ENCODE peak calls at places on chromosomes 12 and 14, in seven cellular contexts. One of them, this sample, is unnamed.

GRCh38 chr12:27331299-27331926 is 1.2 kb upstream of the BMAL2 start:
- DNase-seq in GM23338: no peak
- DNase-seq in PC-3: peak; percentile 99
- DNase-seq in neural progenitor cell: no peak
- DNase-seq in SK-N-SH: no peak
- DNase-seq in GM23248: peak; percentile 93
- DNase-seq in HCT116: peak; percentile 66
- DNase-seq in this sample: no peak

GRCh38 chr14:40119321-40119720 is 687.1 kb upstream of the FBXO33 start:
- DNase-seq in SK-N-SH: no peak
- DNase-seq in HCT116: no peak
- DNase-seq in GM23338: no peak
- DNase-seq in neural progenitor cell: no peak
- DNase-seq in GM23248: peak; percentile 31
- DNase-seq in PC-3: peak; percentile 61
- DNase-seq in this sample: no peak

GRCh38 chr14:65356327-65356836 is 56.1 kb upstream of the FUT8 start:
- DNase-seq in GM23248: peak; percentile 95
- DNase-seq in PC-3: peak; percentile 100
- DNase-seq in neural progenitor cell: no peak
- DNase-seq in SK-N-SH: no peak
- DNase-seq in GM23338: peak; percentile 21
- DNase-seq in HCT116: peak; percentile 98
- DNase-seq in this sample: peak; percentile 54

GRCh38 chr12:75944097-75944904 is 87.3 kb downstream of the PHLDA1 start:
- DNase-seq in neural progenitor cell: no peak
- DNase-seq in SK-N-SH: no peak
- DNase-seq in GM23338: peak; percentile 71
- DNase-seq in PC-3: peak; percentile 96
- DNase-seq in HCT116: peak; percentile 84
- DNase-seq in GM23248: peak; percentile 90
- DNase-seq in this sample: peak; percentile 41

GRCh38 chr14:98195256-98195655 is 1076.7 kb downstream of the BCL11B start:
- DNase-seq in neural progenitor cell: no peak
- DNase-seq in GM23338: no peak
- DNase-seq in PC-3: no peak
- DNase-seq in GM23248: no peak
- DNase-seq in SK-N-SH: no peak
- DNase-seq in HCT116: no peak
- DNase-seq in this sample: no peak

GRCh38 chr12:75877588-75878381 is 153.8 kb downstream of the PHLDA1 start:
- DNase-seq in GM23248: peak; percentile 7
- DNase-seq in HCT116: no peak
- DNase-seq in PC-3: no peak
- DNase-seq in SK-N-SH: no peak
- DNase-seq in neural progenitor cell: no peak
- DNase-seq in GM23338: no peak
- DNase-seq in this sample: no peak

GRCh38 chr14:62692490-62693106 is 352.7 kb downstream of the KCNH5 start:
- DNase-seq in PC-3: no peak
- DNase-seq in neural progenitor cell: no peak
- DNase-seq in GM23338: no peak
- DNase-seq in GM23248: no peak
- DNase-seq in SK-N-SH: no peak
- DNase-seq in HCT116: no peak
- DNase-seq in this sample: no peak

GRCh38 chr12:108635997-108636808 is 2.5 kb upstream of the SELPLG start:
- DNase-seq in GM23338: no peak
- DNase-seq in PC-3: no peak
- DNase-seq in GM23248: no peak
- DNase-seq in HCT116: no peak
- DNase-seq in SK-N-SH: no peak
- DNase-seq in neural progenitor cell: no peak
- DNase-seq in this sample: peak; percentile 74

GRCh38 chr12:49546481-49546880 is 7.7 kb downstream of the KCNH3 start:
- DNase-seq in GM23338: no peak
- DNase-seq in SK-N-SH: peak; percentile 21
- DNase-seq in HCT116: no peak
- DNase-seq in GM23248: no peak
- DNase-seq in PC-3: no peak
- DNase-seq in neural progenitor cell: no peak
- DNase-seq in this sample: no peak

GRCh38 chr12:58583541-58583940 is 336.8 kb downstream of the LRIG3 start:
- DNase-seq in GM23248: peak; percentile 72
- DNase-seq in PC-3: peak; percentile 26
- DNase-seq in neural progenitor cell: peak; percentile 62
- DNase-seq in SK-N-SH: no peak
- DNase-seq in HCT116: no peak
- DNase-seq in GM23338: no peak
- DNase-seq in this sample: no peak

GRCh38 chr14:32708134-32708533 is 230.5 kb upstream of the NPAS3 start:
- DNase-seq in PC-3: no peak
- DNase-seq in HCT116: no peak
- DNase-seq in neural progenitor cell: no peak
- DNase-seq in SK-N-SH: no peak
- DNase-seq in GM23338: no peak
- DNase-seq in GM23248: no peak
- DNase-seq in this sample: no peak

GRCh38 chr14:89621009-89621421 is 204.0 kb upstream of the FOXN3 start:
- DNase-seq in GM23248: no peak
- DNase-seq in GM23338: no peak
- DNase-seq in HCT116: no peak
- DNase-seq in neural progenitor cell: no peak
- DNase-seq in SK-N-SH: no peak
- DNase-seq in PC-3: no peak
- DNase-seq in this sample: peak; percentile 36

GRCh38 chr12:27777141-27777540 is 2.9 kb upstream of the KLHL42 start:
- DNase-seq in SK-N-SH: no peak
- DNase-seq in PC-3: no peak
- DNase-seq in HCT116: no peak
- DNase-seq in GM23338: no peak
- DNase-seq in GM23248: no peak
- DNase-seq in neural progenitor cell: no peak
- DNase-seq in this sample: no peak

GRCh38 chr12:85405781-85406522 is 125.9 kb downstream of the ALX1 start:
- DNase-seq in PC-3: no peak
- DNase-seq in GM23338: no peak
- DNase-seq in HCT116: no peak
- DNase-seq in SK-N-SH: no peak
- DNase-seq in neural progenitor cell: peak; percentile 52
- DNase-seq in GM23248: peak; percentile 58
- DNase-seq in this sample: no peak

GRCh38 chr12:4293942-4294505 is 20.5 kb downstream of the CCND2 start:
- DNase-seq in SK-N-SH: no peak
- DNase-seq in GM23338: no peak
- DNase-seq in GM23248: no peak
- DNase-seq in neural progenitor cell: peak; percentile 72
- DNase-seq in HCT116: no peak
- DNase-seq in PC-3: no peak
- DNase-seq in this sample: no peak

GRCh38 chr12:48157889-48158370 is 615 bp upstream of the ASB8 start:
- DNase-seq in GM23248: no peak
- DNase-seq in PC-3: no peak
- DNase-seq in HCT116: no peak
- DNase-seq in neural progenitor cell: no peak
- DNase-seq in GM23338: no peak
- DNase-seq in SK-N-SH: no peak
- DNase-seq in this sample: peak; percentile 19

GRCh38 chr12:70719672-70720420 is 82.6 kb upstream of the PTPRB start:
- DNase-seq in neural progenitor cell: peak; percentile 80
- DNase-seq in GM23338: peak; percentile 75
- DNase-seq in PC-3: peak; percentile 46
- DNase-seq in GM23248: peak; percentile 64
- DNase-seq in HCT116: no peak
- DNase-seq in SK-N-SH: peak; percentile 48
- DNase-seq in this sample: peak; percentile 45

GRCh38 chr14:51538973-51539372 is 112.7 kb upstream of the FRMD6 start:
- DNase-seq in HCT116: no peak
- DNase-seq in GM23248: no peak
- DNase-seq in PC-3: no peak
- DNase-seq in neural progenitor cell: no peak
- DNase-seq in GM23338: no peak
- DNase-seq in SK-N-SH: no peak
- DNase-seq in this sample: no peak

GRCh38 chr14:51544426-51544825 is 107.3 kb upstream of the FRMD6 start:
- DNase-seq in PC-3: no peak
- DNase-seq in GM23248: no peak
- DNase-seq in GM23338: no peak
- DNase-seq in HCT116: no peak
- DNase-seq in neural progenitor cell: no peak
- DNase-seq in SK-N-SH: no peak
- DNase-seq in this sample: no peak

GRCh38 chr14:51539571-51540037 is 112.1 kb upstream of the FRMD6 start:
- DNase-seq in neural progenitor cell: no peak
- DNase-seq in HCT116: no peak
- DNase-seq in GM23338: peak; percentile 47
- DNase-seq in GM23248: peak; percentile 87
- DNase-seq in SK-N-SH: no peak
- DNase-seq in PC-3: peak; percentile 99
- DNase-seq in this sample: no peak

GRCh38 chr14:51544901-51545300 is 106.8 kb upstream of the FRMD6 start:
- DNase-seq in GM23338: no peak
- DNase-seq in SK-N-SH: no peak
- DNase-seq in HCT116: no peak
- DNase-seq in neural progenitor cell: no peak
- DNase-seq in PC-3: no peak
- DNase-seq in GM23248: no peak
- DNase-seq in this sample: no peak

DNA sequence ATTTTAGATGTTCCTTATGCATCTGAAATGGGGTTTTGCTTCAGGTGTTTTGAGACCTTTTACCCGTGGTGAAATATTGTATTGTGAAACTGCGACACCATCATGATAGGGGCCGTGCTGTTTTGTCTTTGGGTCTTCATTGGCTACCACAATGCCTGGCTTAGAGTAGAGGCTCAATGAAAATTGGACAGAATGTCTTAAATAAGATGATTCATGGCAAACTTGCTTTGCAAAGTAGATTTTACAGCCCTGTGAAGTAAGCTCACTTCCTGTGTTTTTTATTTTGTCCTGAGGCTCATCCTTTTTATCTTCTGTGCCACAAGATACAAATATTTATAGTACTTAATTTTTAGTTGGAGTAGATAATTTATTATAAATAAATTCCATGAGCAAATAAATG is 111.3 kb upstream of the FRMD6 start:
- DNase-seq in neural progenitor cell: no peak
- DNase-seq in HCT116: no peak
- DNase-seq in GM23338: no peak
- DNase-seq in GM23248: peak; percentile 77
- DNase-seq in PC-3: peak; percentile 92
- DNase-seq in SK-N-SH: no peak
- DNase-seq in this sample: no peak
- H2AFZ ChIP-seq in neural progenitor cell: no peak overlapping the region
- H2AFZ ChIP-seq in HCT116: no peak overlapping the region
- H2AFZ ChIP-seq in GM23338: no peak overlapping the region
- H2AFZ ChIP-seq in GM23248: no peak overlapping the region
- H2AFZ ChIP-seq in PC-3: no peak overlapping the region
- H2AFZ ChIP-seq in SK-N-SH: no peak overlapping the region
- H2AFZ ChIP-seq in this sample: no peak overlapping the region

DNA sequence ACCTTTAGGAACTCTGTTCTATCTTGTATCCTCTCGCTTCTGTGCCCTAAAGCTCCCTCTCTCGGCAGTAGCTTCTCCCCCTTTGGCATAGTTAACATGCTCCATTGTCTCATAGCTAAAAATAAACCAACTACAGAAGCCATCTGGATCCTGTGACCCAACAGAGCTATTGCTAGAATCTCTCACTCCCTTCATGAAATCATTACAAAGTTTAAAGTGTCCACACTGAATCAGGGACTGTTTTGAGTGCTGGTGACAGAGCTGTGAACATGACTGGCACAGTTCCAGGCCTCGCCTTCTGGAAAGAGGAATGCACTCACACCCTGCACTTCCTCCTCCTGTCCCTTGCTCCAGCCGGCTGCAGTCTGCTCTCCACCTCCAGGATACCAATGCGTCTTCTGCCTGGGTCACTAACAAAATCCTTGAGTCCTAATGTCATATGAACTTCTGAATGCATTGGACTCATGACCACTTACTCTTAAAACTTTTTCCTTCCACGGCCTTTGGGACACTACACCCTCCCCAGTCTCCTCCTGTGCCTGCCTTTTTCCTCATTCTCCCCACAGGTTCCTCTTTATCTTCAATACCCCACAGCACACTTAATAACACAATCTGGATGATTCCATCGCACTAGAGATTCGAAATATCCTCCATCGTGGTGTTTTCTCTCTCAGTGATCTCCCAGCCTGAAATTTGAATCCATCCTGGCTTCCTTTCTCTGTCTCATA is 13.2 kb downstream of the PLBD1 start:
- DNase-seq in SK-N-SH: no peak
- DNase-seq in HCT116: peak; percentile 13
- DNase-seq in GM23248: peak; percentile 10
- DNase-seq in GM23338: no peak
- DNase-seq in PC-3: peak; percentile 59
- DNase-seq in neural progenitor cell: no peak
- DNase-seq in this sample: no peak
- TF ChIP-seq EZH2phosphoT487 in SK-N-SH: no peak
- TF ChIP-seq EZH2phosphoT487 in HCT116: no peak
- TF ChIP-seq EZH2phosphoT487 in GM23248: no peak
- TF ChIP-seq EZH2phosphoT487 in GM23338: no peak
- TF ChIP-seq EZH2phosphoT487 in PC-3: no peak
- TF ChIP-seq EZH2phosphoT487 in neural progenitor cell: no peak
- TF ChIP-seq EZH2phosphoT487 in this sample: no peak

GRCh38 chr12:112908548-112908947 is 1.8 kb downstream of the OAS1 start:
- DNase-seq in SK-N-SH: no peak
- DNase-seq in HCT116: no peak
- DNase-seq in GM23338: no peak
- DNase-seq in neural progenitor cell: no peak
- DNase-seq in PC-3: no peak
- DNase-seq in GM23248: peak; percentile 10
- DNase-seq in this sample: no peak

GRCh38 chr12:112904571-112904970 is 2.2 kb upstream of the OAS1 start:
- DNase-seq in neural progenitor cell: no peak
- DNase-seq in GM23338: no peak
- DNase-seq in SK-N-SH: no peak
- DNase-seq in GM23248: peak; percentile 70
- DNase-seq in HCT116: no peak
- DNase-seq in PC-3: peak; percentile 73
- DNase-seq in this sample: no peak

GRCh38 chr12:112905451-112906089 is 1.2 kb upstream of the OAS1 start:
- DNase-seq in SK-N-SH: no peak
- DNase-seq in GM23338: no peak
- DNase-seq in neural progenitor cell: no peak
- DNase-seq in HCT116: no peak
- DNase-seq in GM23248: peak; percentile 22
- DNase-seq in PC-3: peak; percentile 41
- DNase-seq in this sample: no peak

GRCh38 chr12:112907415-112908157 is 824 bp downstream of the OAS1 start:
- DNase-seq in GM23338: no peak
- DNase-seq in SK-N-SH: no peak
- DNase-seq in HCT116: no peak
- DNase-seq in PC-3: no peak
- DNase-seq in GM23248: no peak
- DNase-seq in neural progenitor cell: no peak
- DNase-seq in this sample: peak; percentile 82

GRCh38 chr12:112906712-112907414 is at the start of gene OAS1:
- DNase-seq in neural progenitor cell: peak; percentile 7
- DNase-seq in GM23248: peak; percentile 51
- DNase-seq in PC-3: peak; percentile 70
- DNase-seq in HCT116: no peak
- DNase-seq in GM23338: no peak
- DNase-seq in SK-N-SH: peak; percentile 59
- DNase-seq in this sample: peak; percentile 80
- H2AFZ ChIP-seq in neural progenitor cell: peak within 1 kb of the TSS; percentile 30
- H2AFZ ChIP-seq in GM23248: peak within 1 kb of the TSS; percentile 56
- H2AFZ ChIP-seq in PC-3: peak within 1 kb of the TSS; percentile 90
- H2AFZ ChIP-seq in HCT116: no peak within 1 kb of the TSS
- H2AFZ ChIP-seq in GM23338: peak within 1 kb of the TSS; percentile 2
- H2AFZ ChIP-seq in SK-N-SH: peak within 1 kb of the TSS; percentile 57
- H2AFZ ChIP-seq in this sample: peak within 1 kb of the TSS; percentile 26

GRCh38 chr12:19014243-19014642 is 115.3 kb upstream of the PLEKHA5 start:
- DNase-seq in GM23248: no peak
- DNase-seq in PC-3: no peak
- DNase-seq in HCT116: no peak
- DNase-seq in SK-N-SH: no peak
- DNase-seq in neural progenitor cell: no peak
- DNase-seq in GM23338: no peak
- DNase-seq in this sample: no peak
- TF ChIP-seq EZH2phosphoT487 in GM23248: no peak
- TF ChIP-seq EZH2phosphoT487 in PC-3: no peak
- TF ChIP-seq EZH2phosphoT487 in HCT116: no peak
- TF ChIP-seq EZH2phosphoT487 in SK-N-SH: no peak
- TF ChIP-seq EZH2phosphoT487 in neural progenitor cell: no peak
- TF ChIP-seq EZH2phosphoT487 in GM23338: no peak
- TF ChIP-seq EZH2phosphoT487 in this sample: no peak

This sample was measured in OCI-LY7.